ENCODE peak calls at places on chromosomes 6 and 20, in seven cellular contexts. O, J, P, K, Z, R and L are unnamed samples.

GRCh38 chr6:148146717-148147116 is 195.9 kb upstream of the SASH1 start:
- DNase-seq in O (no peak), J (no peak), P (no peak), K (no peak), Z (no peak), R (no peak), L (no peak)

GRCh38 chr20:1526310-1526709 is 31.2 kb downstream of the SIRPD start:
- DNase-seq in O (no peak), J (no peak), P (no peak), K (no peak), Z (no peak), R (no peak), L (no peak)

GRCh38 chr6:34473967-34474366 is 8.1 kb downstream of the PACSIN1 start:
- DNase-seq in O (no peak), J (no peak), P (no peak), K (no peak), Z (no peak), R (no peak), L (no peak)

GRCh38 chr6:143229402-143229801 is 168.7 kb downstream of the AIG1 start:
- DNase-seq in O (no peak), J (no peak), P (no peak), K (no peak), Z (no peak), R (no peak), L (no peak)

GRCh38 chr6:29828471-29828797 is 809 bp downstream of the HLA-G start:
- DNase-seq in O (no peak), J (no peak), P (no peak), K (no peak), Z (peak; percentile 25), R (no peak), L (no peak)

GRCh38 chr6:62805431-62805830 is 405.8 kb upstream of the FKBP1C start:
- DNase-seq in O (no peak), J (no peak), P (no peak), K (no peak), Z (no peak), R (no peak), L (no peak)

GRCh38 chr6:108592371-108593337 is 31.9 kb downstream of the FOXO3 start:
- DNase-seq in O (peak; percentile 76), J (no peak), P (peak; percentile 70), K (no peak), Z (peak; percentile 58), R (peak; percentile 38), L (peak; percentile 54)

GRCh38 chr20:37226889-37227288 is 34.7 kb downstream of the GHRH start:
- DNase-seq in O (no peak), J (no peak), P (peak; percentile 33), K (peak; percentile 53), Z (no peak), R (peak; percentile 30), L (peak; percentile 73)

GRCh38 chr6:14638932-14639875 is 521.6 kb downstream of the CD83 start:
- DNase-seq in O (peak; percentile 36), J (no peak), P (peak; percentile 18), K (no peak), Z (peak; percentile 27), R (no peak), L (no peak)

GRCh38 chr6:156781882-156782631 is 4.9 kb downstream of the ARID1B start:
- DNase-seq in O (no peak), J (no peak), P (no peak), K (no peak), Z (no peak), R (no peak), L (no peak)

GRCh38 chr20:20664795-20665194 is 47.6 kb downstream of the RALGAPA2 start:
- DNase-seq in O (no peak), J (peak; percentile 8), P (no peak), K (no peak), Z (no peak), R (no peak), L (no peak)

GRCh38 chr6:132961610-132962009 is 147.2 kb downstream of the RPS12 start:
- DNase-seq in O (no peak), J (no peak), P (no peak), K (no peak), Z (peak; percentile 11), R (no peak), L (no peak)

GRCh38 chr20:58891686-58892125 is 39.2 kb downstream of the GNAS start:
- DNase-seq in O (no peak), J (peak; percentile 37), P (peak; percentile 36), K (no peak), Z (peak; percentile 64), R (peak; percentile 37), L (peak; percentile 65)

GRCh38 chr6:31820051-31820389 is 4.7 kb downstream of the HSPA1A start:
- DNase-seq in O (no peak), J (no peak), P (peak; percentile 30), K (no peak), Z (no peak), R (no peak), L (no peak)

GRCh38 chr6:31825553-31825952 is 2.0 kb upstream of the HSPA1B start:
- DNase-seq in O (no peak), J (no peak), P (no peak), K (no peak), Z (no peak), R (no peak), L (no peak)

GRCh38 chr6:31822038-31822821 is 5.3 kb upstream of the HSPA1B start:
- DNase-seq in O (no peak), J (peak; percentile 32), P (peak; percentile 92), K (peak; percentile 77), Z (peak; percentile 97), R (peak; percentile 88), L (peak; percentile 92)

GRCh38 chr6:31826793-31827285 is 699 bp upstream of the HSPA1B start:
- DNase-seq in O (no peak), J (peak; percentile 53), P (peak; percentile 93), K (peak; percentile 84), Z (peak; percentile 89), R (peak; percentile 91), L (peak; percentile 91)

GRCh38 chr6:31821301-31822037 is 6.1 kb upstream of the HSPA1B start:
- DNase-seq in O (no peak), J (peak; percentile 30), P (peak; percentile 95), K (peak; percentile 46), Z (peak; percentile 77), R (peak; percentile 84), L (peak; percentile 79)
- TF ChIP-seq POLR2A in O (peak; percentile 83), J (no peak), P (peak; percentile 32), K (peak; percentile 33), Z (no peak), R (no peak), L (peak; percentile 55)

GRCh38 chr6:154394571-154394970 is 38.0 kb upstream of the IPCEF1 start:
- DNase-seq in O (no peak), J (no peak), P (no peak), K (no peak), Z (no peak), R (no peak), L (no peak)

GRCh38 chr6:154402081-154402780 is 45.6 kb upstream of the IPCEF1 start:
- DNase-seq in O (no peak), J (no peak), P (no peak), K (no peak), Z (no peak), R (no peak), L (no peak)

GRCh38 chr6:154397491-154398195 is 41.0 kb upstream of the IPCEF1 start:
- DNase-seq in O (no peak), J (no peak), P (no peak), K (no peak), Z (no peak), R (no peak), L (no peak)

GRCh38 chr6:154395878-154396277 is 39.3 kb upstream of the IPCEF1 start:
- DNase-seq in O (no peak), J (no peak), P (no peak), K (no peak), Z (no peak), R (no peak), L (no peak)

GRCh38 chr6:154399097-154399496 is 42.5 kb upstream of the IPCEF1 start:
- DNase-seq in O (no peak), J (no peak), P (no peak), K (no peak), Z (no peak), R (no peak), L (no peak)
- TF ChIP-seq EP300 in O (no peak), J (no peak), P (no peak), K (no peak), Z (no peak), R (no peak), L (no peak)

GRCh38 chr20:50403565-50404418 is 106.4 kb upstream of the PTPN1 start:
- DNase-seq in O (no peak), J (no peak), P (no peak), K (no peak), Z (no peak), R (peak; percentile 63), L (no peak)
- TF ChIP-seq POLR2A in O (no peak), J (no peak), P (no peak), K (no peak), Z (no peak), R (no peak), L (no peak)

DNA sequence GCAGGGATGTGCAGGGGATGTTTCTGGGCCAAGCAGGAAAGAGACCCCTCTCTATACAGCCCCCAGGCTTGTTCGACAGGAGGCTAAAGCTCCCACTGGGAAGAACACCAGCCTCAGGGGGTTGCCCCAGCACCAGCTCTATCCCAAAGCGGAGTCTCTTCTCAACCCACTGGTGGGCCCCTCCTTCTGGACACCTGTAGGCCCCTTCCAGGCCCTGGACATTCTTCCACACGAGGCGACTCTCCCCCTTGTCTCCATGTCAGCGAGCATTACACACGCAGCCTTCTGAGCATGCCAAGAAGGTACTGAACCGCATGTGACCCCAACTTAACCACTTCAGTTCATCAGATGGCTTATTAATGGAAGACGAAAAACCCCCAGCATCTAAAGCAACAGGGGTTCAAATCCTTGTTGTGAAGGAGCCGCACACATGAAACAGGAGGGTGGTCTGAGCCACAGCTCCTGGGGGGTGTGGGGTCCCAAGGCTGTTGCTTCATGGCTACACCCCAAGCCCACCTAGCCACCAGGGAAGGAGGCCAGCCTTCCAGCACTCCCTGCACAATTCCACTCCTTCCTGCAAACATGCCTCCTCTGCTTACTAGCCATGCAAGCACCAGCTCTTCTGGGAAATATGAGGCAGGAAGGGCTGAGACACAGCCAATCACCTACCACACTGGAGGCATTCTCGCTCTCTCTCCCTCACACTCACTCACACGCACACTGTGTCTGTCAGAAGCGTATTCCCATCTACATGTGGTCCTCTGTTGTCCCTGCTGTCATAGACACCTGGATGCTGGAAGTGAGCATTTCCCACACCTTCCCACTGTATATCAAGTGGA is 104.6 kb downstream of the NOL4L start:
- DNase-seq in O (no peak), J (no peak), P (no peak), K (no peak), Z (no peak), R (no peak), L (peak; percentile 16)
- TF ChIP-seq EP300 in O (no peak), J (no peak), P (no peak), K (no peak), Z (no peak), R (no peak), L (no peak)